ENCODE peak calls at places on chromosome 17, in five cellular contexts. A, K, P, O and Z are unnamed samples.

GRCh38 chr17:6706499-6706898 is 6.7 kb downstream of the SLC13A5 start:
- DNase-seq in P (no peak), O (no peak), K (no peak), A (no peak), Z (peak; percentile 29)

GRCh38 chr17:30586818-30587595 is 109.8 kb downstream of the GOSR1 start:
- DNase-seq in O (no peak), P (no peak), K (peak; percentile 86), A (peak; percentile 15), Z (no peak)

GRCh38 chr17:34711646-34712045 is 132.3 kb downstream of the TMEM132E start:
- DNase-seq in O (no peak), P (no peak), K (no peak), A (no peak), Z (peak; percentile 36)

GRCh38 chr17:81166033-81166472 is at the start of gene AATK:
- DNase-seq in K (no peak), O (no peak), P (no peak), A (peak; percentile 37), Z (no peak)

GRCh38 chr17:5405400-5405799 is 14.1 kb downstream of the NUP88 start:
- DNase-seq in K (no peak), A (no peak), O (no peak), P (no peak), Z (no peak)

GRCh38 chr17:75364078-75364477 is 41.4 kb downstream of the GRB2 start:
- DNase-seq in O (no peak), K (peak; percentile 84), A (peak; percentile 80), P (no peak), Z (no peak)

GRCh38 chr17:61750656-61751055 is 112.7 kb downstream of the BRIP1 start:
- DNase-seq in P (no peak), K (no peak), A (no peak), O (no peak), Z (no peak)

GRCh38 chr17:40422990-40423611 is 5.4 kb upstream of the TOP2A start:
- DNase-seq in K (no peak), O (peak; percentile 37), P (no peak), A (no peak), Z (peak; percentile 96)

GRCh38 chr17:17175340-17175739 is 30.8 kb downstream of the PLD6 start:
- DNase-seq in K (no peak), P (no peak), A (no peak), O (no peak), Z (no peak)

GRCh38 chr17:49076575-49077384 is 55.8 kb upstream of the B4GALNT2 start:
- DNase-seq in K (peak; percentile 90), P (no peak), O (no peak), A (peak; percentile 81), Z (no peak)

GRCh38 chr17:71511266-71511995 is 609.4 kb upstream of the SOX9 start:
- DNase-seq in K (no peak), O (no peak), P (no peak), A (no peak), Z (no peak)

GRCh38 chr17:57649731-57650484 is 95.2 kb downstream of the CCDC182 start:
- DNase-seq in A (no peak), P (no peak), O (no peak), K (peak; percentile 66), Z (peak; percentile 89)

DNA sequence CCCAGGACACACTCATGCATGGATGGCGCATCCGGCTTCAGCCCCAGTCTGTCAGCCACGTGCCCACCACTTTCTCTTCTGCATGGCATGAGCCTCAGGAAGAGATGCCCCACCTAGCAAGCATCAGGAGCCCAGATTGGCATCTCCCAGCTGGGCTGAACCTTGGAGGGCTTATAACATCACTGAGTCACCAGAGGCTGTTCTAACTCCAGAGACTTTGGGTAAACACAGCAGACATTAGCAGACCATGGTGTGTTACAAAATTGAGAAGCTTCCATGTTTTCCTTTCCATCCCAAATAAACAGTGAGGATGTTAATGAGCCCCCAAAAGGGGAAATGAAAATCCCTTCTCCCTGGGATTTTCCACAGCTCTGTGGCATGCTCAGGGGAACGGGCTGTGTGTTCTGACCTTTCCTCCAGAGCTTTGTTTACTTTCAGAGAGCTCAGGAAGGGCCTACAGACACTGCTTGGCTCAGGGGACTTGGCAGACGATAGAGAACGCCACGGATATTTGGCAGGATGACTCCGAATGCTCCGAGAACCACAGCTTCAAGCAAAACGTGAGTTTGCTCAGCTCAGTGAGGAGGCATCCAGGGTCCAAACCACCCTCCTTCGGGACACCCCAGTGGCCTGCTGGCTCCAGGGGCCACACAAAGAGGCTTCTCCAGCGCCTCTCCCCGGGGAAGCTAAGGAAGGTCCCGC is 16.5 kb downstream of the GLP2R start:
- DNase-seq in K (peak; percentile 77), P (peak; percentile 35), O (no peak), A (peak; percentile 11), Z (peak; percentile 47)
- H3K9ac ChIP-seq in K (no peak overlapping the region), P (no peak overlapping the region), O (no peak overlapping the region), A (peak overlapping the region; percentile 77), Z (no peak overlapping the region)

GRCh38 chr17:32929588-32929987 is 1.6 kb downstream of the TMEM98 start:
- DNase-seq in A (no peak), K (no peak), P (no peak), O (no peak), Z (no peak)

GRCh38 chr17:32927724-32928526 is at the start of gene TMEM98:
- DNase-seq in P (peak; percentile 52), K (peak; percentile 12), O (peak; percentile 42), A (peak; percentile 75), Z (peak; percentile 83)

GRCh38 chr17:32929288-32929574 is 1.3 kb downstream of the TMEM98 start:
- DNase-seq in O (no peak), K (peak; percentile 10), A (peak; percentile 31), P (no peak), Z (peak; percentile 75)

GRCh38 chr17:32927201-32927723 is 691 bp upstream of the TMEM98 start:
- DNase-seq in A (no peak), K (peak; percentile 11), O (no peak), P (peak; percentile 57), Z (no peak)

DNA sequence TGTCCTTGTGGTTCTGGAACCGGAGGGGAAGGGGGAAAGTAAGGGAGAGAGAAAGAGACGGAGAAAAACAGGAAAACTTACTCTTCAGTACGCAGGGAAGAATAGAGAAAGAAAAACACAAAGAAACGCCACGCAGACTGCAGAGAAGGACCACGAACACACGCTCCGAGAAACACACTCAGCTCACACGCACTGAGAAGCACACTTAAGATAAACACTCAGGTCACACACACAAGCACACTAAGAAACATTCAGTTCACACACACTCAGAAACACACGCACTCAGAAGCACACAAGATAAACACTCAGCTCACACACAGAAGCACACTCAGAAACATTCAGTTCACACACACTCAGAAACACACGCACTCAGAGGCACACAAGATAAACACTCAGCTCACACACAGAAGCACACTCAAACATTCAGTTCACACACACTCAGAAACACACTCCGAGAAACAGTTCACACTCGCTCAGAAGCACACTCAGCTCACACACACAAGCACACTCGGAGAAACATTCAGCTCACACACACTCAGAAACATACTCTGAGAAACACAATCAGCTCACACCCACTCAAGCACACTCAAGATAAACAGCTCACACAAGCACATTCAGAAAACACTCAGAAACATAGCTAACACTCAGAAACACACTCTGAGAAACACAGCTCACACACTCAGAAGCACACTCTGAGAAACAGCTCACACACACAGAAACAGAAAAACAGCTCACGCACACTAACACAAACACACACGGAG is 754 bp downstream of the TMEM98 start:
- DNase-seq in P (no peak), O (no peak), A (peak; percentile 50), K (peak; percentile 26), Z (no peak)
- H3K4me3 ChIP-seq in P (peak overlapping the region; percentile 60), O (peak overlapping the region; percentile 67), A (peak overlapping the region; percentile 89), K (peak overlapping the region; percentile 79), Z (peak overlapping the region; percentile 85)

DNA sequence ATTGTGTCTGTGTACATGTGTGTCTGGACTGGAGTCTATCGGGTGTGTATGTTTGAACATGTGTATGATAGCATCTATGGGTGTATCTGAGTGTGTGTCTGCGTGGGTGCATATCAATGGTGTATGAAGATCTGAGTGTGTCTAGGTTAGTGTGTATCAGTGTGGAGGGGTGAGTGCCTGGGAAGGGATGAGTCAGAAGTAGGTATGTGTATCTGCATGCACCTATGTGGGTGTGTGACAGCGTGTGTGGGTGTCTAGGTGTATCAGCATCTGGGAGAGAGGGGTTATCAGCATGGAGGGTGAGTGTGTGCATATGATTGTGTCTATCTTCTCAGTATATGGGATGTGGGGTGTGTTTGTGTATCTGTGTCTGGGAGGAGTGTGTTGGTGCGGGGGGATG is 58.2 kb upstream of the LHX1 start:
- DNase-seq in K (no peak), A (no peak), P (no peak), O (no peak), Z (no peak)
- H3K9ac ChIP-seq in K (no peak overlapping the region), A (no peak overlapping the region), P (no peak overlapping the region), O (no peak overlapping the region), Z (no peak overlapping the region)

GRCh38 chr17:38605230-38605851 is 411 bp downstream of the SRCIN1 start:
- DNase-seq in A (no peak), P (no peak), K (no peak), O (peak; percentile 64), Z (peak; percentile 93)
- H3K4me3 ChIP-seq in A (no peak overlapping the region), P (peak overlapping the region; percentile 20), K (peak overlapping the region; percentile 34), O (peak overlapping the region; percentile 66), Z (no peak overlapping the region)

DNA sequence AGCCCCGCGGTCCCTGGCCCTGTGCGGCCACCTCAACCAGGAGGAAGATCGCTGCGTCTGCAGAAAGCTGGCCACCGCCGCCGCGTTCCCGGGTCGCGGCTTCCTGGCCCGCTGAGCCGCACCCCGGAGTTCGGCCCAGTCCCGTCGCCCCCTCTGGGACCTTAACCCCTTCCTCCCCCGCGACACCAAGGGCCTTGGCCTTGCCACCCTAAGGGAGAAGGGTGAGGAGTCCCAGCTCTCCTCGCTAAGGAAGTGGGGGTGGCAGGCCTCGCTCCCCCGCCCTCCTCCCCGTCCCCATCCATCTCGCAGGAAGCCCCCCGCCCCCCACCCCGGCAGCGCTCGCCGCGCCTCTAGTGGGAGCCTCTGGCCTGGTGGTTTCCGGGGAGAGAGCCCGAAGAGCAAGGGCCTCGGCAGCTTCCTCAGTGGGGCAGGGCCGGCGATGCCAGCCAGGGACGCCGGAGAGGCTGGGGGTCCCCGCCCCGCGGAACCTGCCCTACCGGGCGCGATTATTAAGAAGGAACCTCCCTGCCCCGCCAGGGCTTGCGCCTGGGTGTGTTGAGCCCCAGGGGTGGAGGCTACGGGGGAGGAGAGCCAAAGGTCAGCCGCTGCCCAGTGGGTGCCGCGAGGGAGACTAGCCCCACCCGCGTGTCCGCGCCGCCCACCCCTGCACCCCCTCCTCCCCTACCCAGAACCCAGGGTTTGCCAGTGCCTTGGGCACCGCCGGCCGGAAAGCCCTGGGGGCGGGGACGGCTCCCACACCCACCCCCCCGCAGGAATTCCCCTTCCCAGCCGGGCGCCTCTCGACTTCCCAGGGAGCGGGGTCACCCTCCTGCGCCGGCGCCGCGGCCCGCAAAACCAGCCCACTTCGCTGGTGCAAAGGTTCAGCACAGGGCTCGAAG is 6.8 kb downstream of the CBX4 start:
- DNase-seq in O (no peak), K (no peak), A (no peak), P (peak; percentile 71), Z (peak; percentile 86)
- H3K9ac ChIP-seq in O (peak overlapping the region; percentile 83), K (no peak overlapping the region), A (no peak overlapping the region), P (peak overlapping the region; percentile 40), Z (no peak overlapping the region)